ENCODE peak calls at places on chromosomes 11 and 22, in nine cellular contexts. N is cardiac fibroblast, W is PC-3, J is IMR-90, X is bronchial epithelial cell, S is mammary epithelial cell, V is ascending aorta, U is neural progenitor cell, E is left lung. H is an unnamed sample.

GRCh38 chr11:7484645-7485044 is 661 bp upstream of the OLFML1 start:
- DNase-seq in N (no peak), W (no peak), J (no peak), X (no peak), S (no peak), V (no peak), U (no peak), E (no peak), H (no peak)

GRCh38 chr22:20663137-20663828 is 110.6 kb upstream of the SERPIND1 start:
- DNase-seq in N (peak), W (no peak), J (peak), X (peak), S (peak), V (no peak), U (no peak), E (no peak), H (peak)

GRCh38 chr11:128783513-128783912 is 83.6 kb downstream of the KCNJ1 start:
- DNase-seq in N (no peak), W (no peak), J (no peak), X (no peak), S (no peak), V (no peak), U (no peak), E (no peak), H (no peak)

GRCh38 chr22:24471570-24471969 is 23.6 kb upstream of the UPB1 start:
- DNase-seq in N (peak), W (no peak), J (peak), X (no peak), S (no peak), V (peak), U (no peak), E (no peak), H (no peak)

GRCh38 chr11:14248577-14248976 is 110.4 kb downstream of the RRAS2 start:
- DNase-seq in N (no peak), W (no peak), J (no peak), X (no peak), S (no peak), V (no peak), U (peak), E (no peak), H (no peak)

GRCh38 chr11:48098024-48098423 is 117.7 kb downstream of the PTPRJ start:
- DNase-seq in N (no peak), W (no peak), J (no peak), X (no peak), S (no peak), V (peak), U (no peak), E (no peak), H (no peak)

GRCh38 chr11:55849037-55849436 is 10.5 kb downstream of the OR5D16 start:
- DNase-seq in N (no peak), W (no peak), J (no peak), X (no peak), S (no peak), V (no peak), U (no peak), E (no peak), H (no peak)

GRCh38 chr11:26247340-26247739 is 84.6 kb upstream of the ANO3 start:
- DNase-seq in N (peak), W (peak), J (peak), X (peak), S (peak), V (no peak), U (no peak), E (no peak), H (peak)

GRCh38 chr11:10392680-10393079 is 62.4 kb upstream of the AMPD3 start:
- DNase-seq in N (no peak), W (no peak), J (peak), X (no peak), S (no peak), V (peak), U (no peak), E (no peak), H (peak)

GRCh38 chr22:37751449-37752188 is 54.8 kb downstream of the TRIOBP start:
- DNase-seq in N (no peak), W (peak), J (no peak), X (no peak), S (no peak), V (no peak), U (no peak), E (no peak), H (peak)

GRCh38 chr11:112179601-112180000 is 4.3 kb downstream of the BCO2 start:
- DNase-seq in N (no peak), W (no peak), J (no peak), X (no peak), S (no peak), V (no peak), U (no peak), E (no peak), H (no peak)

GRCh38 chr11:83933008-83933407 is 646.8 kb upstream of the CCDC90B start:
- DNase-seq in N (no peak), W (no peak), J (no peak), X (no peak), S (no peak), V (no peak), U (no peak), E (no peak), H (no peak)

GRCh38 chr11:116215471-116216113 is 557.2 kb downstream of the BUD13 start:
- DNase-seq in N (no peak), W (no peak), J (no peak), X (peak), S (no peak), V (peak), U (peak), E (no peak), H (no peak)

GRCh38 chr11:38718659-38719058 is 2120.6 kb upstream of the RAG2 start:
- DNase-seq in N (no peak), W (no peak), J (no peak), X (no peak), S (no peak), V (no peak), U (peak), E (no peak), H (no peak)

GRCh38 chr11:3014314-3014938 is 22.3 kb upstream of the NAP1L4 start:
- DNase-seq in N (no peak), W (no peak), J (no peak), X (no peak), S (no peak), V (no peak), U (no peak), E (no peak), H (no peak)

GRCh38 chr22:45231293-45231692 is 9.4 kb downstream of the KIAA0930 start:
- DNase-seq in N (no peak), W (no peak), J (no peak), X (peak), S (peak), V (no peak), U (no peak), E (no peak), H (no peak)

GRCh38 chr22:42344391-42344861 is 74.0 kb upstream of the TCF20 start:
- DNase-seq in N (no peak), W (no peak), J (no peak), X (no peak), S (no peak), V (peak), U (peak), E (peak), H (peak)

GRCh38 chr11:128499613-128500213 is 87.6 kb downstream of the ETS1 start:
- DNase-seq in N (no peak), W (no peak), J (no peak), X (no peak), S (no peak), V (no peak), U (no peak), E (no peak), H (peak)

GRCh38 chr22:50319503-50319951 is 7.3 kb downstream of the DENND6B start:
- DNase-seq in N (no peak), W (no peak), J (no peak), X (no peak), S (no peak), V (no peak), U (no peak), E (no peak), H (no peak)

GRCh38 chr11:83475741-83476140 is 189.6 kb upstream of the CCDC90B start:
- DNase-seq in N (no peak), W (no peak), J (no peak), X (no peak), S (no peak), V (no peak), U (no peak), E (no peak), H (no peak)

GRCh38 chr11:70466154-70466553 is 67.8 kb downstream of the CTTN start:
- DNase-seq in N (peak), W (peak), J (peak), X (peak), S (no peak), V (no peak), U (no peak), E (no peak), H (no peak)

GRCh38 chr11:20739004-20739612 is 69.7 kb downstream of the NELL1 start:
- DNase-seq in N (no peak), W (no peak), J (no peak), X (no peak), S (no peak), V (no peak), U (no peak), E (no peak), H (no peak)

GRCh38 chr11:126547161-126547560 is 191.7 kb downstream of the ST3GAL4 start:
- DNase-seq in N (peak), W (peak), J (peak), X (peak), S (peak), V (no peak), U (no peak), E (no peak), H (peak)

GRCh38 chr11:34029176-34029575 is 22.4 kb upstream of the CAPRIN1 start:
- DNase-seq in N (peak), W (no peak), J (no peak), X (no peak), S (no peak), V (no peak), U (no peak), E (no peak), H (no peak)

GRCh38 chr22:32627091-32627490 is 152.5 kb downstream of the FBXO7 start:
- DNase-seq in N (no peak), W (no peak), J (no peak), X (no peak), S (no peak), V (no peak), U (no peak), E (no peak), H (no peak)

GRCh38 chr22:19959587-19960490 is 18.2 kb upstream of the TXNRD2 start:
- DNase-seq in N (no peak), W (no peak), J (no peak), X (no peak), S (no peak), V (no peak), U (no peak), E (no peak), H (no peak)

GRCh38 chr22:19722175-19722914 is 994 bp upstream of the GP1BB start:
- DNase-seq in N (no peak), W (no peak), J (no peak), X (no peak), S (no peak), V (no peak), U (peak), E (no peak), H (no peak)

DNA sequence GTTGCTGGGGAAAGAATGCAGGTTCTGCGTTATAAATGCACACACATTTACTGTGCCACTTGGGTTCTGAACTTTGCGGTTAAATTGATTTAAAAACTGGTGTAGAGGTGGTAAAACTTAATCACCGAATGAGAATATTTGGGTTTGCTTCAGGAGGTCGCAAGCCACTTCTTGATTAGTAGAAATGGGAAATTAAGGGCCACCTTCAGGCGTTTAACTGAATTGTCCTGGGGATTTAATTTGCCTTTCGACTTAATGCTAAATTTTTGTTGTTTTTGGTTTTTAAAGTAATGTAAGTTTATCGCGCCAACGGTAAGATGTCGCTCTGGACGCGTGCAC is 460 bp upstream of the NCR3LG1 start:
- DNase-seq in N (no peak), W (no peak), J (no peak), X (no peak), S (no peak), V (no peak), U (no peak), E (no peak), H (no peak)
- TF ChIP-seq CTCF in N (peak), W (peak), J (peak), X (no peak), S (no peak), V (no peak), U (peak), E (peak), H (no peak)

GRCh38 chr22:39452740-39453040 is 4.1 kb upstream of the MGAT3 start:
- DNase-seq in N (no peak), W (no peak), J (no peak), X (no peak), S (no peak), V (no peak), U (no peak), E (no peak), H (no peak)

GRCh38 chr22:39453765-39454378 is 2.9 kb upstream of the MGAT3 start:
- DNase-seq in N (no peak), W (no peak), J (peak), X (no peak), S (no peak), V (no peak), U (peak), E (no peak), H (no peak)

GRCh38 chr22:39448205-39449054 is 8.4 kb upstream of the MGAT3 start:
- DNase-seq in N (no peak), W (peak), J (no peak), X (peak), S (no peak), V (no peak), U (no peak), E (no peak), H (no peak)

GRCh38 chr22:39449708-39450107 is 7.1 kb upstream of the MGAT3 start:
- DNase-seq in N (no peak), W (no peak), J (no peak), X (no peak), S (no peak), V (no peak), U (no peak), E (no peak), H (no peak)

DNA sequence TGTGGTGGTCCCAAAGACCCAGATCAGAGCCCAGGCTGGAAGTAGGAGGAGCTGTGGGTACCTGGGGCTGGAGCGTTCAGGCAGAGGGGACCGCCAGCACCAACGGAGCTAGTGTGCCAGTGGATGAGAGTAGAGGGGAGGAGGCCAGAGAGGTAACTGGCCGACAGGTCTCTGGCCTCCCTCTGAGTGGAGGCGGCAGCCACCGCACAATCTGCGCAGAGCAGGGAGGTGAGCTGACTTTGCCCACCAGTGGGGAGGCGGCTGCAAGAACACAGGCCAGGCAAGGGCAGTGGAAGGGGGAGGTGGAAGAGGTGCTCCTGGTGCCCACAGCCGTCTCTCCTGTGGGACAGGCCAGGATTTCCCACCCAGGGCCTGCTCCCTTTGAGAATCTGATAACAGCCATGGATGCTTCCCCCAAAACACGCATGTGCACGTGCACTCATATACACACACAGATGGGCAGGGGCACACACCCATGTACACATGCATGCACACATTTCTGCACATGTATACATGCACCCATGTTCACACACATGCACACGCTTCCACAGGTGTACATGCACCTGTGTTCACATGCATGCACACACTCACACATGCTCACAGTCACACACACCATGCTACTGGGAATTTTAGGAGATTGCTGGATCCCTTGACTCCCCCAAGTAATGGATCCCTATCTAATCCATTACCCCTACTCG is 6.4 kb upstream of the MGAT3 start:
- DNase-seq in N (no peak), W (no peak), J (no peak), X (no peak), S (no peak), V (no peak), U (no peak), E (no peak), H (no peak)
- H3K4me3 ChIP-seq in N (no peak), W (no peak), J (no peak), X (no peak), S (no peak), V (no peak), U (no peak), E (no peak), H (no peak)

GRCh38 chr22:22772396-22772795 is 115.2 kb upstream of the IGLL5 start:
- DNase-seq in N (no peak), W (no peak), J (no peak), X (no peak), S (no peak), V (no peak), U (no peak), E (no peak), H (no peak)
- TF ChIP-seq CTCF in N (no peak), W (no peak), J (no peak), X (no peak), S (no peak), V (no peak), U (no peak), E (no peak), H (no peak)

GRCh38 chr11:36464720-36465119 is 45.4 kb downstream of the TRAF6 start:
- DNase-seq in N (no peak), W (no peak), J (no peak), X (no peak), S (no peak), V (no peak), U (no peak), E (no peak), H (no peak)

GRCh38 chr11:36469063-36469462 is 41.0 kb downstream of the TRAF6 start:
- DNase-seq in N (peak), W (no peak), J (no peak), X (no peak), S (no peak), V (no peak), U (peak), E (no peak), H (no peak)

GRCh38 chr11:36469881-36470802 is 39.9 kb downstream of the TRAF6 start:
- DNase-seq in N (peak), W (peak), J (peak), X (peak), S (peak), V (no peak), U (no peak), E (no peak), H (no peak)

GRCh38 chr11:36465449-36466163 is 44.5 kb downstream of the TRAF6 start:
- DNase-seq in N (no peak), W (no peak), J (peak), X (peak), S (peak), V (no peak), U (no peak), E (no peak), H (peak)

DNA sequence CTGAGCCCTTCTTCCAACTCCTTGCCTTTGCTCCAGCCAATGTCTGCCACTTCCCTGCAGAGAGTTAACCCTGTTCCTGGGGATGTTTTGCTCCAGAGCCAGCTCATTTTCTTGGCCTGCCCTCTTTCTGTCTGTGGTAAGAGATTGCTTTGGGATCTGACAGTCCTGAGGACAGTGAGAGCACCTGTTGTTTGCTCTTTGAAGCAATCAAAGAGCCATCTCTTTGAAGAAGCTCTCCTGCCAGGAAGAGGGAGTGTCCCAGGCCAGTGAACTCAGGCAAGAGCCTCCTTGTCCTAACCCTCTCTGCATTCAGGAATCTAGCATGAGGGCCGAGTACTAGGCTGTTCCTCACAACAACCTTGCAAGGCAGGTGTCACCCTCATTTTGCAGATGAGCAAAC is 42.2 kb downstream of the TRAF6 start:
- DNase-seq in N (no peak), W (no peak), J (no peak), X (no peak), S (no peak), V (no peak), U (no peak), E (no peak), H (no peak)
- H3K4me3 ChIP-seq in N (no peak), W (no peak), J (no peak), X (no peak), S (no peak), V (no peak), U (no peak), E (no peak), H (no peak)

GRCh38 chr22:22702159-22702873 is 57.9 kb downstream of the GGTLC2 start:
- DNase-seq in N (peak), W (peak), J (no peak), X (no peak), S (no peak), V (peak), U (peak), E (no peak), H (peak)
- TF ChIP-seq CTCF in N (peak), W (peak), J (no peak), X (peak), S (peak), V (no peak), U (peak), E (no peak), H (no peak)

GRCh38 chr11:66970371-66970807 is 4.7 kb upstream of the C11orf86 start:
- DNase-seq in N (no peak), W (no peak), J (no peak), X (peak), S (peak), V (no peak), U (no peak), E (no peak), H (no peak)
- H3K4me3 ChIP-seq in N (no peak), W (peak), J (no peak), X (no peak), S (no peak), V (no peak), U (no peak), E (no peak), H (no peak)

GRCh38 chr11:62801071-62801470 is 4.2 kb downstream of the NXF1 start:
- DNase-seq in N (no peak), W (no peak), J (no peak), X (no peak), S (no peak), V (no peak), U (no peak), E (no peak), H (no peak)

GRCh38 chr11:62804310-62805043 is 763 bp downstream of the NXF1 start:
- DNase-seq in N (peak), W (peak), J (peak), X (peak), S (peak), V (no peak), U (no peak), E (no peak), H (peak)

GRCh38 chr11:62805991-62806441 is 776 bp upstream of the NXF1 start:
- DNase-seq in N (peak), W (no peak), J (no peak), X (no peak), S (no peak), V (no peak), U (peak), E (no peak), H (no peak)

GRCh38 chr11:62806611-62807121 is 1.4 kb upstream of the NXF1 start:
- DNase-seq in N (peak), W (no peak), J (peak), X (peak), S (peak), V (peak), U (no peak), E (peak), H (peak)

DNA sequence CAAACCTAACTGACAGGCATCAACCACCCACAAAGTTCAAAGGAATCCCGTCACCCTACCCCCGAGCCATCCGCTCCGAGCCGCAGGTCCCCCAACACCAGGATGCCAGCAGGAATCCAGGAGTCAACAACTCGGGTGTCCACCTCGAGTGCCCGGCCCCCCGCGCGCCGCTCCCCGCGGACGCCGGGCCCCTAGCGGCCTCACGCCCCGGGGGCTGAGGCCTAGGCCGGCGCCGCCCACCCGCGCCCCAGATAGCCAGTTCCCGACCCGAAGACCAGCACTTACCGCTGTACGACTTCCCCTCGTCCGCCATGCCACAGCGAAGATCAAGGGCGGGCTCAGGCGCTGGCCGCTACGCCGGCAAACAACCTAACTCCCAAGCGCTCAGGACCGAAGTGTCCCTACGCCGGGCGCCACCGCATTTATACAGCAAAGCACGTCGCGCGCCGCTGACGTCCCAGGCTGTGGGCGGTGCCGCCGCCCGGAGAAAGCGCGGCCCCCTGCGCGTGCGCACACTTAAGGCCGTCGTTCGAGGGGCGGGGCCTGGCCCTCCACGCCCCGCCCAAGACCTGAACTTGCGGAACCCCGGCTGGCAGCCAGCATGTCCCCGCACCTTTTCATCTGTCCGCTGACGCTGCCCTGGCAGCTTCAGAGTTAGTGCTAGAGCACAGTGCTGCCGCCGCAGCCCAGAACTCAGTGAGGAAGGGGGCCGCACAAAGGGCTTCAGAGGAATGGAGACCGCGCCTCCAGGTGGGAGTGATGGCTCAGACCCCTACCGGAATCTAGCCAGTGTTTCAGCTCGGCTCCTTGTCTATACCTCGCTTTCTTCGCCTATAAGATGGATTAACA is at the start of gene NXF1:
- DNase-seq in N (peak), W (peak), J (peak), X (peak), S (peak), V (peak), U (peak), E (peak), H (peak)
- TF ChIP-seq CTCF in N (no peak), W (peak), J (no peak), X (no peak), S (no peak), V (peak), U (peak), E (no peak), H (no peak)

H was measured in foreskin fibroblast.